ENCODE peak calls at places on chromosomes 16 and 17, in six cellular contexts. E is AG04450, Y is breast epithelium, D is brain microvascular endothelial cell, G is fibroblast of lung, Z is lung. C is an unnamed sample.
A peak's percentile ranks its signal among the peaks of the same experiment; 100 is the strongest.

GRCh38 chr17:45821147-45821546 is 23.5 kb upstream of the SPPL2C start:
- DNase-seq in G (no peak), Z (no peak), D (no peak), Y (no peak), E (no peak), C (no peak)

GRCh38 chr17:63431939-63432804 is 13.9 kb downstream of the CYB561 start:
- DNase-seq in Y (no peak), E (no peak), D (no peak), Z (no peak), G (peak; percentile 75), C (peak; percentile 33)

GRCh38 chr17:58254803-58255202 is 16.4 kb downstream of the LPO start:
- DNase-seq in E (no peak), Z (no peak), D (no peak), G (no peak), Y (no peak), C (no peak)

GRCh38 chr16:27792486-27793275 is 242.7 kb downstream of the KATNIP start:
- DNase-seq in Y (peak; percentile 53), G (peak; percentile 52), E (no peak), D (peak; percentile 29), Z (no peak), C (no peak)

GRCh38 chr17:60392042-60392844 is at the start of gene USP32:
- DNase-seq in E (peak; percentile 96), G (peak; percentile 98), Z (peak; percentile 100), Y (peak; percentile 97), D (peak; percentile 97), C (peak; percentile 91)

GRCh38 chr16:70685061-70685937 is 554 bp downstream of the MTSS2 start:
- DNase-seq in G (no peak), D (no peak), E (no peak), Z (no peak), Y (no peak), C (no peak)

GRCh38 chr16:49181812-49182211 is 99.8 kb downstream of the CBLN1 start:
- DNase-seq in D (no peak), E (no peak), Z (no peak), G (no peak), Y (no peak), C (no peak)

GRCh38 chr17:4301066-4301465 is 37.3 kb upstream of the ANKFY1 start:
- DNase-seq in Y (no peak), Z (no peak), G (no peak), E (no peak), D (no peak), C (no peak)

GRCh38 chr17:39118674-39119419 is 32.6 kb downstream of the PLXDC1 start:
- DNase-seq in D (no peak), G (no peak), Z (no peak), E (no peak), Y (no peak), C (no peak)

GRCh38 chr17:5874486-5874885 is 195.7 kb upstream of the WSCD1 start:
- DNase-seq in Y (no peak), D (no peak), Z (no peak), G (peak; percentile 13), E (no peak), C (no peak)

GRCh38 chr17:79864617-79865250 is 25.5 kb upstream of the CBX4 start:
- DNase-seq in G (no peak), Y (no peak), D (no peak), E (no peak), Z (no peak), C (no peak)

GRCh38 chr17:21678451-21679081 is 13.8 kb upstream of the KCNJ18 start:
- DNase-seq in E (no peak), Z (no peak), G (no peak), Y (no peak), D (no peak), C (no peak)

DNA sequence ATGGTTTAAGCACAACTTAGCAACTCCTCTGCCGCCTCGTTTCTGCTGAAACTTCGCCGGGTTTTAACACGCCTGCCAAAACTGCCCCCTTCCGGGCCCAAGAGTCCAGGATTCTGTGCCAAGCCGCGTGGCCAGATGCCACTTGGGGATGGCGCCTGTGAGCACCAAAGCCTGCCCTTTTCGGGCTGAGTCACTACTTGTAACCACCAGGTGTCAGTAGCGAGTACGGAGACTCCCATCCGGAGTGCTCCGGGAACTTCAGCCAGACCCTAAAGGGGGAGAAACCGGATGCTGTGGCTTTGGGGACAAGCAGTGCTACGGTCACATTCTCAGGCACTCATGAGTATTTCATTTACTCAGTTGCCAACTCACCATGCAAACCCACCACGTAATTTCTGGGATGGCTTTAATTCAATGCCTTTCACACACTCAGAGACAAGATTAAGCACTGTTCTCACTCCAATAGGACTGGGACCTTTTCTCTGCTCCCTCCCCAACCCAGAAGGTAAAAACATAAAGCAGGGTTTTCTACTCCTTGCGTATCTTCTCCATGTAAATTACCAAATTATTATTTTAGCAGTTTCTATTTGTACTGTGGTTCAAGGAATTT is 7.7 kb downstream of the PMP22 start:
- DNase-seq in G (peak; percentile 73), Y (peak; percentile 69), D (peak; percentile 64), E (peak; percentile 38), Z (peak; percentile 84), C (no peak)
- H3K4me3 ChIP-seq in G (peak overlapping the region; percentile 36), Y (peak overlapping the region; percentile 30), D (no peak overlapping the region), E (peak overlapping the region; percentile 36), Z (no peak overlapping the region), C (peak overlapping the region; percentile 19)

GRCh38 chr16:28937222-28937876 is 5.6 kb downstream of the CD19 start:
- DNase-seq in E (no peak), G (no peak), Z (no peak), D (no peak), Y (no peak), C (no peak)
- TF ChIP-seq CTCF in E (no peak), G (no peak), Z (no peak), D (peak; percentile 15), Y (no peak), C (no peak)

DNA sequence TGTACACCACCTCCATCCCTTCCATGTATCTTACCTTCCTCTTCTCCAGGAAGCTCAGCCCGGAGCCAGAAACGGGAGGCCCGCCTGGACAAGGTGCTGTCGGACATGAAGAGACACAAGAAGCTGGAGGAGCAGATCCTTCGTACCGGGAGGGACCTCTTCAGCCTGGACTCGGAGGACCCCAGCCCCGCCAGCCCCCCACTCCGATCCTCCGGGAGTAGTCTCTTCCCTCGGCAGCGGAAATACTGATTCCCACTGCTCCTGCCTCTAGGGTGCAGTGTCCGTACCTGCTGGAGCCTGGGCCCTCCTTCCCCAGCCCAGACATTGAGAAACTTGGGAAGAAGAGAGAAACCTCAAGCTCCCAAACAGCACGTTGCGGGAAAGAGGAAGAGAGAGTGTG is 756 bp upstream of the MVP start:
- DNase-seq in E (no peak), Z (no peak), D (no peak), G (no peak), Y (no peak), C (no peak)
- H3K4me3 ChIP-seq in E (peak overlapping the region; percentile 37), Z (no peak overlapping the region), D (no peak overlapping the region), G (peak overlapping the region; percentile 99), Y (peak overlapping the region; percentile 68), C (peak overlapping the region; percentile 18)

GRCh38 chr17:9001539-9001938 is 19.8 kb upstream of the NTN1 start:
- DNase-seq in Z (no peak), E (no peak), Y (no peak), G (no peak), D (no peak), C (no peak)

GRCh38 chr17:9004132-9004960 is 17.0 kb upstream of the NTN1 start:
- DNase-seq in Y (no peak), D (no peak), E (no peak), Z (no peak), G (no peak), C (no peak)

GRCh38 chr17:9002236-9002609 is 19.1 kb upstream of the NTN1 start:
- DNase-seq in Y (no peak), Z (no peak), D (no peak), G (no peak), E (no peak), C (no peak)

GRCh38 chr17:9003355-9004131 is 17.8 kb upstream of the NTN1 start:
- DNase-seq in E (no peak), G (no peak), Y (no peak), D (no peak), Z (no peak), C (no peak)

DNA sequence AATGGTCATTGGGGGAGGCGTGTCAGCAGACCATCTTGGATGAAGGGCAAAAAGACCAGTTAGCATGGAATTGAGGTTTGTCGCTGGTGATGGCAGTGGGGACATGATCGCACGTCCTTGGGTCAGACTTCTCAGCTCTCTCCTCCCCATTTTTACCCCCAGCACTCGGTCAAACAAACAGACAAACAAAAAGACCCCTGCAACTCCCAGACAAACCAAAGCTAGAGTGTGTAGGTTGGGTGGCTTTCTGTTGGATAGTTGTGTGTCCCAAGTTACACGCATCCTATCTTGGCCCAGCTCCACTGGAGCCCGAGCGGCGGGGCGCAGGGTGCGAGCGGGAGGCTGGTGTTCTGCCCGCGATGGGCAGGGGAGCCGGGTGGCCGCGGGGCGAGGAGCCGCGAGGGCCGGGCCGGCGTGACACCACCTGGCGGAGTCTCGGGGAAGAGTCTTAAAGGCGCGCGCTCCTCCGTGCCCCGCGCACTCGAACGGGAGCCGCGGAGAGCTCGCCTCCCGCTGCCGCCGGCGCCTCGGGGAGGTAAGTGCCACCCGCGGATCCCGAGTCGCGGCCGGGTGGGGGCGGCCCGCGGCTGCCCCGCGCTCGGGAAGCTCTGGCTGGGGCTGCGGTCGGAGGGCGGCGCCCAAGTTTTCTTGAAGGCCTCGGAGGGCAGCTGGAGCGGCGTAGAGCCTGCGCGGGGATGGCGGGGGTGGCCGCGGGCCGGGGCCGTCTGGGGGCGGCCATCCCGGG is 18.5 kb upstream of the NTN1 start:
- DNase-seq in Z (no peak), Y (no peak), D (no peak), G (peak; percentile 30), E (no peak), C (no peak)
- TF ChIP-seq CTCF in Z (no peak), Y (no peak), D (peak; percentile 6), G (peak; percentile 10), E (no peak), C (no peak)

DNA sequence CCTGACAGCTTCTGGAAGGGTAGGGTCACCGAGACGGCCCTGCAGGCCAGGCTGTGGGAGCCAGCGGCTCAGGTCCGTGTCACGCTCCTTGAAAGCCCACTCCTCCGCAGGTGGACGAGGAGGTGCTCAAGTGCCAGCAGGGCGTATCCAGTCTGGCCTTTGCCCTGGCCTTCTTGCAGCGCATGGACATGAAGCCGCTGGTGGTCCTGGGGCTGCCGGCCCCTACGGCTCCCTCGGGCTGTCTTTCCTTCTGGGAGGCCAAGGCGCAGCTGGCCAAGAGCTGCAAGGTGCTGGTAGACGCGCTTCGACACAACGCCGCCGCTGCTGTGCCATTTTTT is 1.1 kb downstream of the NAGS start:
- DNase-seq in E (no peak), Y (no peak), D (no peak), G (no peak), Z (no peak), C (no peak)
- H3K4me3 ChIP-seq in E (no peak overlapping the region), Y (peak overlapping the region; percentile 67), D (peak overlapping the region; percentile 65), G (peak overlapping the region; percentile 71), Z (peak overlapping the region; percentile 12), C (peak overlapping the region; percentile 3)

GRCh38 chr17:13600475-13601316 is 1.0 kb downstream of the HS3ST3A1 start:
- DNase-seq in E (no peak), Z (no peak), D (no peak), Y (no peak), G (peak; percentile 25), C (no peak)
- TF ChIP-seq CTCF in E (no peak), Z (no peak), D (no peak), Y (no peak), G (no peak), C (no peak)

C was measured in AG04449.